ENCODE peak calls at places on chromosomes 3 and 15, in five cellular contexts. B is NCI-H1092; Z is activated CD4-positive, alpha-beta T cell treated with anti-CD3 and anti-CD28 coated beads, Interleukin-2, amount 50 U/mL, for 1 hour; Q is T follicular helper cell; X is mucosa of descending colon. O is an unnamed sample.

GRCh38 chr3:162224736-162225135 is 728.1 kb downstream of the OTOL1 start:
- DNase-seq in B (no peak), Z (no peak), Q (no peak), X (no peak), O (no peak)

GRCh38 chr3:137163241-137163916 is 205.6 kb downstream of the IL20RB start:
- DNase-seq in B (no peak), Z (no peak), Q (no peak), X (no peak), O (no peak)

GRCh38 chr15:58241872-58242271 is 103.7 kb downstream of the AQP9 start:
- DNase-seq in B (no peak), Z (no peak), Q (no peak), X (no peak), O (no peak)

GRCh38 chr15:48966595-48967301 is 3.0 kb upstream of the SHC4 start:
- DNase-seq in B (no peak), Z (no peak), Q (no peak), X (no peak), O (no peak)

GRCh38 chr3:14962762-14963161 is 15.4 kb downstream of the NR2C2 start:
- DNase-seq in B (no peak), Z (no peak), Q (no peak), X (no peak), O (no peak)

GRCh38 chr15:42498212-42499038 is 3.0 kb downstream of the SNAP23 start:
- DNase-seq in B (no peak), Z (no peak), Q (no peak), X (no peak), O (no peak)

GRCh38 chr15:66196565-66196964 is 57.0 kb downstream of the MEGF11 start:
- DNase-seq in B (no peak), Z (no peak), Q (no peak), X (no peak), O (no peak)

GRCh38 chr3:186783070-186783730 is at the start of gene EIF4A2:
- DNase-seq in B (peak), Z (peak), Q (peak), X (peak), O (peak)

GRCh38 chr3:73228425-73228824 is 167.0 kb downstream of the EBLN2 start:
- DNase-seq in B (no peak), Z (no peak), Q (no peak), X (no peak), O (no peak)

GRCh38 chr3:104908761-104909160 is 457.9 kb upstream of the ALCAM start:
- DNase-seq in B (peak), Z (no peak), Q (no peak), X (no peak), O (peak)

GRCh38 chr3:62676686-62677271 is 198.4 kb downstream of the CADPS start:
- DNase-seq in B (no peak), Z (no peak), Q (no peak), X (no peak), O (no peak)

GRCh38 chr3:153103406-153103945 is 58.5 kb upstream of the RAP2B start:
- DNase-seq in B (no peak), Z (no peak), Q (no peak), X (no peak), O (no peak)

GRCh38 chr3:168431436-168431835 is 335.7 kb upstream of the GOLIM4 start:
- DNase-seq in B (no peak), Z (no peak), Q (no peak), X (no peak), O (no peak)

GRCh38 chr3:170815340-170815739 is 54.7 kb downstream of the RPL22L1 start:
- DNase-seq in B (peak), Z (no peak), Q (no peak), X (peak), O (no peak)

GRCh38 chr3:11739123-11739522 is 95.4 kb upstream of the VGLL4 start:
- DNase-seq in B (no peak), Z (no peak), Q (no peak), X (no peak), O (no peak)

GRCh38 chr3:153357436-153357835 is 195.4 kb downstream of the RAP2B start:
- DNase-seq in B (no peak), Z (no peak), Q (no peak), X (no peak), O (no peak)

GRCh38 chr15:69666921-69667811 is 214.5 kb downstream of the RPLP1 start:
- DNase-seq in B (no peak), Z (no peak), Q (no peak), X (peak), O (no peak)

GRCh38 chr15:85563328-85563727 is 182.9 kb downstream of the AKAP13 start:
- DNase-seq in B (no peak), Z (no peak), Q (no peak), X (no peak), O (no peak)

GRCh38 chr15:89349212-89349558 is 14.6 kb upstream of the POLG start:
- DNase-seq in B (no peak), Z (no peak), Q (no peak), X (no peak), O (no peak)

GRCh38 chr15:91711384-91712082 is 142.0 kb upstream of the SLCO3A1 start:
- DNase-seq in B (no peak), Z (no peak), Q (no peak), X (no peak), O (no peak)

GRCh38 chr15:75468908-75469307 is 17.4 kb upstream of the SIN3A start:
- DNase-seq in B (no peak), Z (no peak), Q (no peak), X (no peak), O (no peak)

GRCh38 chr3:118369892-118370491 is 664.7 kb downstream of the IGSF11 start:
- DNase-seq in B (no peak), Z (no peak), Q (no peak), X (no peak), O (no peak)

GRCh38 chr3:126743350-126743749 is 39.3 kb downstream of the CHCHD6 start:
- DNase-seq in B (no peak), Z (no peak), Q (no peak), X (no peak), O (no peak)

GRCh38 chr3:13194285-13195209 is 121.3 kb upstream of the IQSEC1 start:
- DNase-seq in B (no peak), Z (no peak), Q (no peak), X (no peak), O (no peak)

GRCh38 chr3:184562146-184562861 is 719 bp downstream of the EPHB3 start:
- DNase-seq in B (no peak), Z (no peak), Q (no peak), X (peak), O (no peak)

GRCh38 chr3:12862387-12862786 is 21.0 kb upstream of the RPL32 start:
- DNase-seq in B (no peak), Z (no peak), Q (no peak), X (no peak), O (no peak)

GRCh38 chr3:53230041-53230621 is 25.7 kb downstream of the TKT start:
- DNase-seq in B (no peak), Z (no peak), Q (no peak), X (no peak), O (no peak)

GRCh38 chr3:27326211-27326948 is 42.8 kb downstream of the NEK10 start:
- DNase-seq in B (no peak), Z (no peak), Q (no peak), X (no peak), O (no peak)

GRCh38 chr3:188721990-188722389 is 449.8 kb upstream of the TPRG1 start:
- DNase-seq in B (no peak), Z (no peak), Q (no peak), X (no peak), O (no peak)

GRCh38 chr15:31039961-31040360 is 48.5 kb upstream of the MTMR10 start:
- DNase-seq in B (no peak), Z (no peak), Q (no peak), X (no peak), O (no peak)

GRCh38 chr3:141959921-141960554 is 83.6 kb downstream of the ATP1B3 start:
- DNase-seq in B (no peak), Z (no peak), Q (no peak), X (no peak), O (no peak)

GRCh38 chr3:184380210-184380626 is 364 bp downstream of the CHRD start:
- DNase-seq in B (no peak), Z (peak), Q (no peak), X (peak), O (no peak)

GRCh38 chr3:7545334-7545733 is 684.4 kb downstream of the GRM7 start:
- DNase-seq in B (no peak), Z (no peak), Q (no peak), X (no peak), O (no peak)

GRCh38 chr15:98331676-98332075 is 316.7 kb upstream of the IGF1R start:
- DNase-seq in B (no peak), Z (no peak), Q (no peak), X (no peak), O (no peak)

GRCh38 chr3:108090066-108090700 is 648 bp downstream of the CD47 start:
- DNase-seq in B (no peak), Z (peak), Q (peak), X (no peak), O (no peak)